ENCODE peak calls at places on chromosomes 7 and 10, in ten cellular contexts. One of them, this sample, is unnamed.

GRCh38 chr7:4823442-4824119 is 38.2 kb downstream of the PAPOLB start:
- DNase-seq in adrenal gland: no peak
- DNase-seq in esophagus squamous epithelium: no peak
- DNase-seq in GM12878: no peak
- DNase-seq in IMR-90: no peak
- DNase-seq in right lobe of liver: no peak
- DNase-seq in transverse colon: no peak
- DNase-seq in A549: no peak
- DNase-seq in prostate gland: no peak
- DNase-seq in K562: no peak
- DNase-seq in this sample: no peak

GRCh38 chr7:135188298-135188984 is 17.9 kb upstream of the CYREN start:
- DNase-seq in A549: no peak
- DNase-seq in transverse colon: no peak
- DNase-seq in K562: no peak
- DNase-seq in adrenal gland: no peak
- DNase-seq in GM12878: no peak
- DNase-seq in right lobe of liver: no peak
- DNase-seq in prostate gland: no peak
- DNase-seq in IMR-90: no peak
- DNase-seq in esophagus squamous epithelium: no peak
- DNase-seq in this sample: peak

GRCh38 chr10:5564537-5565204 is 39.9 kb downstream of the CALML3 start:
- DNase-seq in IMR-90: no peak
- DNase-seq in adrenal gland: no peak
- DNase-seq in K562: no peak
- DNase-seq in GM12878: no peak
- DNase-seq in esophagus squamous epithelium: no peak
- DNase-seq in right lobe of liver: peak
- DNase-seq in prostate gland: no peak
- DNase-seq in transverse colon: peak
- DNase-seq in A549: no peak
- DNase-seq in this sample: peak

GRCh38 chr10:79454259-79454658 is 8.8 kb upstream of the ZCCHC24 start:
- DNase-seq in transverse colon: no peak
- DNase-seq in prostate gland: no peak
- DNase-seq in esophagus squamous epithelium: no peak
- DNase-seq in K562: no peak
- DNase-seq in adrenal gland: peak
- DNase-seq in A549: no peak
- DNase-seq in IMR-90: peak
- DNase-seq in GM12878: no peak
- DNase-seq in right lobe of liver: no peak
- DNase-seq in this sample: no peak

GRCh38 chr7:21365866-21366624 is 61.8 kb upstream of the SP4 start:
- DNase-seq in transverse colon: no peak
- DNase-seq in right lobe of liver: no peak
- DNase-seq in IMR-90: peak
- DNase-seq in adrenal gland: no peak
- DNase-seq in K562: no peak
- DNase-seq in A549: peak
- DNase-seq in esophagus squamous epithelium: no peak
- DNase-seq in prostate gland: peak
- DNase-seq in GM12878: no peak
- DNase-seq in this sample: no peak

GRCh38 chr10:18010050-18010449 is 58.3 kb downstream of the SLC39A12 start:
- DNase-seq in IMR-90: peak
- DNase-seq in right lobe of liver: no peak
- DNase-seq in GM12878: no peak
- DNase-seq in transverse colon: no peak
- DNase-seq in adrenal gland: no peak
- DNase-seq in prostate gland: no peak
- DNase-seq in K562: no peak
- DNase-seq in esophagus squamous epithelium: no peak
- DNase-seq in A549: no peak
- DNase-seq in this sample: no peak

GRCh38 chr10:68251625-68252275 is 19.8 kb upstream of the ATOH7 start:
- DNase-seq in right lobe of liver: no peak
- DNase-seq in A549: no peak
- DNase-seq in adrenal gland: no peak
- DNase-seq in K562: no peak
- DNase-seq in esophagus squamous epithelium: no peak
- DNase-seq in prostate gland: no peak
- DNase-seq in transverse colon: no peak
- DNase-seq in IMR-90: no peak
- DNase-seq in GM12878: peak
- DNase-seq in this sample: no peak

GRCh38 chr10:52443419-52444388 is 129.6 kb downstream of the DKK1 start:
- DNase-seq in right lobe of liver: no peak
- DNase-seq in adrenal gland: no peak
- DNase-seq in IMR-90: peak
- DNase-seq in K562: no peak
- DNase-seq in prostate gland: peak
- DNase-seq in A549: peak
- DNase-seq in esophagus squamous epithelium: no peak
- DNase-seq in transverse colon: no peak
- DNase-seq in GM12878: no peak
- DNase-seq in this sample: no peak

GRCh38 chr7:2607122-2607912 is 24.5 kb upstream of the TTYH3 start:
- DNase-seq in A549: no peak
- DNase-seq in transverse colon: peak
- DNase-seq in K562: no peak
- DNase-seq in right lobe of liver: no peak
- DNase-seq in prostate gland: no peak
- DNase-seq in adrenal gland: no peak
- DNase-seq in IMR-90: no peak
- DNase-seq in esophagus squamous epithelium: no peak
- DNase-seq in GM12878: no peak
- DNase-seq in this sample: peak

GRCh38 chr10:42940487-42941157 is 136.2 kb upstream of the RET start:
- DNase-seq in prostate gland: no peak
- DNase-seq in IMR-90: no peak
- DNase-seq in GM12878: no peak
- DNase-seq in esophagus squamous epithelium: no peak
- DNase-seq in right lobe of liver: no peak
- DNase-seq in adrenal gland: no peak
- DNase-seq in K562: no peak
- DNase-seq in A549: no peak
- DNase-seq in transverse colon: no peak
- DNase-seq in this sample: no peak

GRCh38 chr7:43700059-43700501 is 29.2 kb downstream of the COA1 start:
- DNase-seq in prostate gland: no peak
- DNase-seq in transverse colon: no peak
- DNase-seq in GM12878: no peak
- DNase-seq in esophagus squamous epithelium: no peak
- DNase-seq in A549: peak
- DNase-seq in adrenal gland: no peak
- DNase-seq in right lobe of liver: no peak
- DNase-seq in K562: peak
- DNase-seq in IMR-90: peak
- DNase-seq in this sample: no peak

GRCh38 chr7:47503283-47503682 is 78.6 kb downstream of the TNS3 start:
- DNase-seq in adrenal gland: peak
- DNase-seq in prostate gland: no peak
- DNase-seq in esophagus squamous epithelium: no peak
- DNase-seq in A549: no peak
- DNase-seq in IMR-90: peak
- DNase-seq in transverse colon: no peak
- DNase-seq in right lobe of liver: no peak
- DNase-seq in GM12878: no peak
- DNase-seq in K562: no peak
- DNase-seq in this sample: no peak

GRCh38 chr7:5550385-5550784 is 126.8 kb upstream of the TNRC18 start:
- DNase-seq in GM12878: no peak
- DNase-seq in esophagus squamous epithelium: no peak
- DNase-seq in prostate gland: no peak
- DNase-seq in IMR-90: no peak
- DNase-seq in A549: no peak
- DNase-seq in K562: no peak
- DNase-seq in adrenal gland: no peak
- DNase-seq in right lobe of liver: no peak
- DNase-seq in transverse colon: no peak
- DNase-seq in this sample: no peak

DNA sequence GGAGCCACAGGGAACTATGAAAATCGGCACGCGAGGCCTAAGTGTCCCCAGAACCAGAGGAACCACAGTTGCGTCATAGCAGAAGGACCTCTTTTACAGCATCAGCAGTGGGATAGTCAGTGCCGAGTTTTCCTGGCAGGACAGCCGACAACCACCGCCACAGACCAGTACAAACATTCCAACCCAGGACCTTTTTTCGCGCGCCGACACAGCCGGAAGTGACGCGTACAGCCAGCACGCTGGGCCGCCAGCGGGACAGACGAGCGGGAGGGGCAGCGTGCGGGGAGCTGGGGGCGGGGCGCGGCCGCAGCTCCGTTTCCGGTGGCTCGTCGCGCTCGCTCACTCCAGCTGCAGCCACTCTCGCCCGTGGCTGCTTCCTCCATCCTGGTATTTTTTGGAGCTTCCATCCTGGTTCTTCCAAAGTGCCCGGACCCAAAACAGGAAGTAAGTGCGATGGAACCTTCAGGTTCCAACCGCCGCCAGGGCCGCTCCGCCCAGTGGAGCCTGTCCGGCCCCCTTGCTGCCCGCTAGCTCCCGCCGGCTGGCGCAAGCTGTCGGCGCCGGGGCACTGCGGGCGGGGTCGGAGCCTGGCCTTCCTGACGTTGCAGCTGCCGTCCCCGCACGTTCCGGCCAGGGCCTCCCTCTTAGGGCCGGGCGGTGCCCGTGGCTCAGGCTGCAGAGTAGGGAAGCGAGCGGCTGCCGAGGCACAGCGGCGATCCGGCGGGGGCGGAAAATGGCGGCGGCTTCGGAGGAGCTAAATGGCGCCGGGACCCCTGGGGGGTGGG is at the start of gene DMTF1:
- DNase-seq in A549: peak
- DNase-seq in adrenal gland: peak
- DNase-seq in prostate gland: peak
- DNase-seq in GM12878: peak
- DNase-seq in K562: peak
- DNase-seq in right lobe of liver: peak
- DNase-seq in transverse colon: peak
- DNase-seq in IMR-90: peak
- DNase-seq in esophagus squamous epithelium: peak
- DNase-seq in this sample: peak
- TF ChIP-seq POLR2A in A549: peak
- TF ChIP-seq POLR2A in adrenal gland: peak
- TF ChIP-seq POLR2A in prostate gland: peak
- TF ChIP-seq POLR2A in GM12878: peak
- TF ChIP-seq POLR2A in K562: peak
- TF ChIP-seq POLR2A in right lobe of liver: peak
- TF ChIP-seq POLR2A in transverse colon: peak
- TF ChIP-seq POLR2A in IMR-90: peak
- TF ChIP-seq POLR2A in esophagus squamous epithelium: no peak
- TF ChIP-seq POLR2A in this sample: no peak

DNA sequence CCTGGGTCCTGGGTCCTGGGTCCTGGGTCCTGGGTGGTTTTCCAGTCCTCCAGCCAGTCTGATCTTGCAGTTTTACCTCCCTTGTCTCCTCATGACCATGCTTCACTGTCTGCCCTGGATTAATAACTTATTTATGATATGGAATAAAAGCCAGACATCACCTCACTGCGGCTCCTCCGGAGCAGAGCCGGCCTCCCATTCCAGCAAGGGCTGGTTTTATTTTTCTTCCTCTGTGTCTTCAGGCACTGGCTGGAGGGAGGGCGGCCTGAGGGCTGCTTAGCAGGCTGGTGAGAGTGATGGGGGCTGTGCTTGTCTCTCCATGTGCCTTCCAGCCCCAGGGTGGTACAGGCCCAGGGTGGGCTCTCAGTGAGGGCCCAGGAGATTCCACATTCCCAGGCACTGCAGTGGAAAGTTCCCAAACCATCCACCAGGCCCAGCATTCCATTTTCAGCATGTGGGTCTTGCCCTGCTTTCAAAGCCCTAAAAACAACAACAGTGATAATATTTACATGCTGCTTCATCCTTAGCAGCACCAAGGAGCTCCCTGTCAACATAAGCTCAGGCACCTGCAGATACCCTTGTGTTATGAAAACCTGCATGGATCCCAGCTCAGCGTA is 12.6 kb downstream of the ADAMTS14 start:
- DNase-seq in A549: no peak
- DNase-seq in right lobe of liver: no peak
- DNase-seq in transverse colon: no peak
- DNase-seq in GM12878: no peak
- DNase-seq in IMR-90: no peak
- DNase-seq in K562: no peak
- DNase-seq in adrenal gland: no peak
- DNase-seq in esophagus squamous epithelium: no peak
- DNase-seq in prostate gland: no peak
- DNase-seq in this sample: no peak
- TF ChIP-seq CTCF in A549: no peak
- TF ChIP-seq CTCF in right lobe of liver: no peak
- TF ChIP-seq CTCF in transverse colon: no peak
- TF ChIP-seq CTCF in GM12878: no peak
- TF ChIP-seq CTCF in IMR-90: no peak
- TF ChIP-seq CTCF in K562: no peak
- TF ChIP-seq CTCF in adrenal gland: no peak
- TF ChIP-seq CTCF in esophagus squamous epithelium: no peak
- TF ChIP-seq CTCF in prostate gland: no peak
- TF ChIP-seq CTCF in this sample: no peak

GRCh38 chr7:151017370-151017952 is 6.8 kb downstream of the ATG9B start:
- DNase-seq in right lobe of liver: peak
- DNase-seq in A549: no peak
- DNase-seq in prostate gland: no peak
- DNase-seq in K562: no peak
- DNase-seq in adrenal gland: no peak
- DNase-seq in GM12878: no peak
- DNase-seq in esophagus squamous epithelium: no peak
- DNase-seq in transverse colon: no peak
- DNase-seq in IMR-90: no peak
- DNase-seq in this sample: no peak
- H3K4me3 ChIP-seq in right lobe of liver: no peak
- H3K4me3 ChIP-seq in A549: peak
- H3K4me3 ChIP-seq in prostate gland: no peak
- H3K4me3 ChIP-seq in K562: peak
- H3K4me3 ChIP-seq in adrenal gland: no peak
- H3K4me3 ChIP-seq in GM12878: no peak
- H3K4me3 ChIP-seq in esophagus squamous epithelium: peak
- H3K4me3 ChIP-seq in transverse colon: no peak
- H3K4me3 ChIP-seq in IMR-90: no peak
- H3K4me3 ChIP-seq in this sample: no peak

DNA sequence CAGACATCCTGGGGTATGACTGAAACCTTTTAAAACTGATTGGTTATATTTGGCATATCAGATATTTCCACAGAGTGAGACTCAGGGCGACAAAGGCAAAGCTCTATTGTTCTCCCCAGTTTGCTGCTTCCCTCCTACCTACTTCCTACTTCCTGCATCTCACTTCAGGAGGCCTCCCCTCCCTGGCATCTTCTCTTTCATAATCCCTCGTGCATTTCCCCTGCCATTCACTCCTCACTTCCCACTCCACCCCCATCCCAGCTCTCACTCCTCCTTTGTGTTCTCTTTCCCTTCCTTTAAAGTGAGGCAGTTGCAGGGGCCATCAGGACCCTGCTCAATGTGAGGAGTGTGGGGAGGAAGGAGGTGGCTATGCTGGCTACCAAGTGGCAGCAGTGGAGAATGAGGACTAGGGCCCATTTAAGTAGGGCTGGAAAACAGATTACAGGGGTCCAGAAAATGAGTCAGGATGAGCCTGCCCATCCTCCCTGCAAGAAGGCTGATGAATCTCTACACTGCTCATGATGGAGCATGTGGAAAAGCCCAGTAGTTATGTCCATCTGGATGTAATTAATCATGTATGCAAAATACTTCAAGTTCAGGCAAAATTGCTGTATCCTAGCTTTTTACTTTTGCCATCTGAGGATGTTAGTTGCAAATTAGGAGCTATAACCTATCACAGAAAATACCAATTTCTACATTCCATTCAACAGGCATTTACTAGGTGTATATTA is 311.8 kb upstream of the IMMP2L start:
- DNase-seq in A549: no peak
- DNase-seq in prostate gland: no peak
- DNase-seq in transverse colon: no peak
- DNase-seq in adrenal gland: no peak
- DNase-seq in GM12878: no peak
- DNase-seq in K562: no peak
- DNase-seq in IMR-90: peak
- DNase-seq in right lobe of liver: no peak
- DNase-seq in esophagus squamous epithelium: no peak
- DNase-seq in this sample: no peak
- TF ChIP-seq POLR2A in A549: no peak
- TF ChIP-seq POLR2A in prostate gland: no peak
- TF ChIP-seq POLR2A in transverse colon: no peak
- TF ChIP-seq POLR2A in adrenal gland: no peak
- TF ChIP-seq POLR2A in GM12878: no peak
- TF ChIP-seq POLR2A in K562: no peak
- TF ChIP-seq POLR2A in IMR-90: no peak
- TF ChIP-seq POLR2A in right lobe of liver: no peak
- TF ChIP-seq POLR2A in esophagus squamous epithelium: no peak
- TF ChIP-seq POLR2A in this sample: no peak

This sample was measured in lower leg skin.